ENCODE peak calls at places on chromosomes 3 and 15, in ten cellular contexts. Q is choroid plexus epithelial cell; T is ovary; X is NCI-H146; Z is NCI-H1694; M is GM12892; V is GM13976; D is stimulated activated CD8-positive, alpha-beta memory T cell treated with anti-CD3 and anti-CD28 coated beads, Interleukin-7, amount 100 ng/mL, for 1 hour; H is hypothalamus; S is T-helper 2 cell. U is an unnamed sample.
A peak's percentile ranks its signal among the peaks of the same experiment; 100 is the strongest.

GRCh38 chr3:196246612-196247308 is 30.4 kb downstream of the SLC51A start:
- DNase-seq in H (no peak), V (no peak), M (no peak), T (no peak), Z (no peak), D (no peak), Q (peak; percentile 62), X (no peak), S (no peak), U (peak; percentile 17)

GRCh38 chr3:16801223-16801622 is 83.5 kb upstream of the PLCL2 start:
- DNase-seq in T (no peak), M (no peak), X (no peak), H (no peak), Z (no peak), S (no peak), D (no peak), V (no peak), Q (peak; percentile 21), U (no peak)

GRCh38 chr15:95987886-95988573 is 342.5 kb upstream of the NR2F2 start:
- DNase-seq in S (no peak), V (no peak), D (no peak), Q (no peak), X (no peak), Z (no peak), T (no peak), M (no peak), H (no peak), U (no peak)

GRCh38 chr15:69704229-69704628 is 251.6 kb downstream of the RPLP1 start:
- DNase-seq in X (no peak), T (no peak), H (no peak), D (no peak), V (no peak), M (no peak), Q (peak; percentile 15), S (no peak), Z (no peak), U (peak; percentile 21)

GRCh38 chr3:139020868-139021234 is at the start of gene PRR23B:
- DNase-seq in S (no peak), T (no peak), X (no peak), Z (no peak), Q (no peak), M (no peak), D (no peak), V (no peak), H (no peak), U (no peak)

GRCh38 chr15:64478863-64479262 is 18.5 kb downstream of the ZNF609 start:
- DNase-seq in H (no peak), S (no peak), T (no peak), Z (no peak), D (no peak), X (no peak), V (no peak), M (no peak), Q (peak; percentile 69), U (no peak)

GRCh38 chr15:92623435-92623834 is 32.1 kb downstream of the FAM174B start:
- DNase-seq in X (peak; percentile 82), V (no peak), T (no peak), Q (no peak), S (no peak), M (no peak), D (no peak), H (no peak), Z (no peak), U (no peak)

GRCh38 chr3:152051501-152052404 is 178.3 kb downstream of the SUCNR1 start:
- DNase-seq in M (no peak), X (peak; percentile 97), Z (no peak), D (no peak), Q (peak; percentile 89), H (no peak), T (no peak), V (no peak), S (no peak), U (peak; percentile 41)

GRCh38 chr3:50415813-50416212 is 56.5 kb upstream of the TMEM115 start:
- DNase-seq in V (no peak), T (no peak), S (no peak), X (no peak), Z (no peak), Q (peak; percentile 14), M (no peak), D (no peak), H (no peak), U (no peak)

GRCh38 chr3:188624384-188624783 is 470.4 kb downstream of the LPP start:
- DNase-seq in T (no peak), H (no peak), Q (peak; percentile 58), D (no peak), V (no peak), M (no peak), S (no peak), X (no peak), Z (no peak), U (no peak)

GRCh38 chr3:54965746-54966145 is 37.9 kb upstream of the LRTM1 start:
- DNase-seq in S (no peak), H (no peak), Q (peak; percentile 91), V (no peak), T (no peak), D (no peak), Z (no peak), M (no peak), X (no peak), U (peak; percentile 83)

GRCh38 chr3:42265059-42265991 is 660 bp downstream of the CCK start:
- DNase-seq in H (no peak), X (no peak), V (no peak), D (no peak), T (no peak), Z (no peak), S (no peak), M (no peak), Q (no peak), U (no peak)

GRCh38 chr3:141643391-141643790 is 94.7 kb upstream of the RNF7 start:
- DNase-seq in X (no peak), Z (no peak), S (no peak), T (no peak), Q (peak; percentile 64), V (no peak), M (no peak), H (no peak), D (no peak), U (peak; percentile 52)

GRCh38 chr3:37621771-37622170 is 239.9 kb upstream of the CTDSPL start:
- DNase-seq in Z (no peak), H (no peak), D (no peak), X (no peak), V (no peak), M (no peak), S (no peak), Q (no peak), T (no peak), U (no peak)

GRCh38 chr15:86961669-86962068 is 882.0 kb downstream of the AGBL1 start:
- DNase-seq in X (no peak), S (no peak), T (no peak), D (no peak), V (no peak), Q (no peak), H (no peak), M (no peak), Z (no peak), U (no peak)

GRCh38 chr3:196969001-196969659 is 497 bp upstream of the PIGZ start:
- DNase-seq in V (peak; percentile 86), X (peak; percentile 74), S (no peak), D (no peak), T (no peak), Z (no peak), M (peak; percentile 55), Q (no peak), H (no peak), U (peak; percentile 27)

GRCh38 chr3:79380581-79380980 is 387.2 kb downstream of the ROBO1 start:
- DNase-seq in Q (no peak), Z (no peak), X (no peak), T (no peak), V (no peak), H (no peak), D (no peak), S (no peak), M (no peak), U (no peak)

GRCh38 chr15:38698215-38698614 is 133.6 kb upstream of the RASGRP1 start:
- DNase-seq in H (no peak), T (no peak), Q (no peak), Z (no peak), S (no peak), V (no peak), D (no peak), M (no peak), X (no peak), U (no peak)

U was measured in AG08395.